ENCODE peak calls at places on chromosomes 12 and 14, in four cellular contexts. One of them, this sample, is unnamed.

GRCh38 chr12:124506145-124506831 is 61.1 kb downstream of the NCOR2 start:
- DNase-seq in HepG2: no peak
- DNase-seq in K562: peak
- DNase-seq in GM12878: no peak
- DNase-seq in this sample: no peak

GRCh38 chr14:101027291-101027690 is 123.8 kb upstream of the RTL1 start:
- DNase-seq in HepG2: no peak
- DNase-seq in K562: no peak
- DNase-seq in GM12878: no peak
- DNase-seq in this sample: no peak

GRCh38 chr12:124032265-124032886 is 59.4 kb downstream of the ZNF664 start:
- DNase-seq in HepG2: peak
- DNase-seq in K562: peak
- DNase-seq in GM12878: no peak
- DNase-seq in this sample: peak

GRCh38 chr12:116164263-116164817 is 113.2 kb downstream of the MED13L start:
- DNase-seq in HepG2: no peak
- DNase-seq in K562: peak
- DNase-seq in GM12878: no peak
- DNase-seq in this sample: no peak

GRCh38 chr12:79451988-79452387 is 238.8 kb downstream of the PAWR start:
- DNase-seq in HepG2: peak
- DNase-seq in K562: no peak
- DNase-seq in GM12878: no peak
- DNase-seq in this sample: no peak

GRCh38 chr12:52363111-52363679 is 4.1 kb downstream of the KRT85 start:
- DNase-seq in HepG2: no peak
- DNase-seq in K562: no peak
- DNase-seq in GM12878: no peak
- DNase-seq in this sample: no peak

GRCh38 chr14:79325071-79325470 is 886.2 kb downstream of the DIO2 start:
- DNase-seq in HepG2: no peak
- DNase-seq in K562: no peak
- DNase-seq in GM12878: no peak
- DNase-seq in this sample: no peak

GRCh38 chr12:122908915-122909314 is 13.0 kb upstream of the VPS37B start:
- DNase-seq in HepG2: no peak
- DNase-seq in K562: no peak
- DNase-seq in GM12878: no peak
- DNase-seq in this sample: no peak

GRCh38 chr12:95944108-95944704 is 1.1 kb downstream of the AMDHD1 start:
- DNase-seq in HepG2: no peak
- DNase-seq in K562: no peak
- DNase-seq in GM12878: no peak
- DNase-seq in this sample: no peak

GRCh38 chr14:55125403-55125802 is 3.6 kb upstream of the LGALS3 start:
- DNase-seq in HepG2: no peak
- DNase-seq in K562: no peak
- DNase-seq in GM12878: no peak
- DNase-seq in this sample: no peak

GRCh38 chr12:120496353-120497340 is 734 bp downstream of the DYNLL1 start:
- DNase-seq in HepG2: no peak
- DNase-seq in K562: peak
- DNase-seq in GM12878: no peak
- DNase-seq in this sample: peak

GRCh38 chr14:63573579-63573978 is 30.4 kb upstream of the PPP2R5E start:
- DNase-seq in HepG2: no peak
- DNase-seq in K562: no peak
- DNase-seq in GM12878: no peak
- DNase-seq in this sample: no peak

GRCh38 chr12:18752947-18753346 is 15.0 kb downstream of the CAPZA3 start:
- DNase-seq in HepG2: no peak
- DNase-seq in K562: no peak
- DNase-seq in GM12878: no peak
- DNase-seq in this sample: peak

GRCh38 chr12:11875414-11875935 is 195.3 kb upstream of the BCL2L14 start:
- DNase-seq in HepG2: no peak
- DNase-seq in K562: no peak
- DNase-seq in GM12878: no peak
- DNase-seq in this sample: no peak

GRCh38 chr12:50246873-50247612 is 36.3 kb downstream of the LIMA1 start:
- DNase-seq in HepG2: peak
- DNase-seq in K562: peak
- DNase-seq in GM12878: peak
- DNase-seq in this sample: no peak

GRCh38 chr12:31650927-31651326 is 8.6 kb upstream of the ETFBKMT start:
- DNase-seq in HepG2: no peak
- DNase-seq in K562: no peak
- DNase-seq in GM12878: no peak
- DNase-seq in this sample: no peak

GRCh38 chr12:121980211-121980891 is 41.3 kb upstream of the BCL7A start:
- DNase-seq in HepG2: no peak
- DNase-seq in K562: no peak
- DNase-seq in GM12878: peak
- DNase-seq in this sample: no peak

GRCh38 chr14:74980746-74981661 is 21.7 kb upstream of the EIF2B2 start:
- DNase-seq in HepG2: no peak
- DNase-seq in K562: no peak
- DNase-seq in GM12878: no peak
- DNase-seq in this sample: peak

GRCh38 chr12:51419473-51420228 is 5.0 kb upstream of the SLC4A8 start:
- DNase-seq in HepG2: no peak
- DNase-seq in K562: peak
- DNase-seq in GM12878: no peak
- DNase-seq in this sample: peak

GRCh38 chr12:130075497-130076076 is 86.7 kb upstream of the FZD10 start:
- DNase-seq in HepG2: no peak
- DNase-seq in K562: no peak
- DNase-seq in GM12878: no peak
- DNase-seq in this sample: no peak

GRCh38 chr12:100348657-100349454 is 8.0 kb upstream of the SLC17A8 start:
- DNase-seq in HepG2: peak
- DNase-seq in K562: no peak
- DNase-seq in GM12878: no peak
- DNase-seq in this sample: peak

GRCh38 chr12:50764861-50765324 is 992 bp downstream of the ATF1 start:
- DNase-seq in HepG2: peak
- DNase-seq in K562: no peak
- DNase-seq in GM12878: no peak
- DNase-seq in this sample: no peak

GRCh38 chr14:77303417-77304156 is 17.1 kb downstream of the POMT2 start:
- DNase-seq in HepG2: peak
- DNase-seq in K562: peak
- DNase-seq in GM12878: no peak
- DNase-seq in this sample: no peak

GRCh38 chr14:39492267-39492666 is 60.0 kb upstream of the FBXO33 start:
- DNase-seq in HepG2: no peak
- DNase-seq in K562: no peak
- DNase-seq in GM12878: no peak
- DNase-seq in this sample: no peak

GRCh38 chr12:109944975-109945374 is 44.9 kb downstream of the TCHP start:
- DNase-seq in HepG2: peak
- DNase-seq in K562: no peak
- DNase-seq in GM12878: no peak
- DNase-seq in this sample: peak

GRCh38 chr14:69288001-69288771 is 28.2 kb downstream of the GALNT16 start:
- DNase-seq in HepG2: peak
- DNase-seq in K562: no peak
- DNase-seq in GM12878: no peak
- DNase-seq in this sample: peak

GRCh38 chr12:93978553-93978952 is 169.8 kb upstream of the PLXNC1 start:
- DNase-seq in HepG2: no peak
- DNase-seq in K562: no peak
- DNase-seq in GM12878: no peak
- DNase-seq in this sample: no peak

GRCh38 chr12:124617615-124618014 is 50.2 kb upstream of the NCOR2 start:
- DNase-seq in HepG2: no peak
- DNase-seq in K562: peak
- DNase-seq in GM12878: no peak
- DNase-seq in this sample: no peak

GRCh38 chr12:54033980-54034783 is 1.3 kb downstream of the HOXC5 start:
- DNase-seq in HepG2: no peak
- DNase-seq in K562: no peak
- DNase-seq in GM12878: no peak
- DNase-seq in this sample: peak

GRCh38 chr12:102659200-102659911 is 179.0 kb upstream of the IGF1 start:
- DNase-seq in HepG2: no peak
- DNase-seq in K562: no peak
- DNase-seq in GM12878: no peak
- DNase-seq in this sample: peak
- TF ChIP-seq JUNB in HepG2: no peak
- TF ChIP-seq JUNB in K562: no peak
- TF ChIP-seq JUNB in GM12878: no peak
- TF ChIP-seq JUNB in this sample: no peak

GRCh38 chr14:60313093-60313492 is 64.1 kb downstream of the PPM1A start:
- DNase-seq in HepG2: no peak
- DNase-seq in K562: no peak
- DNase-seq in GM12878: no peak
- DNase-seq in this sample: no peak

GRCh38 chr14:60311417-60311816 is 62.4 kb downstream of the PPM1A start:
- DNase-seq in HepG2: no peak
- DNase-seq in K562: no peak
- DNase-seq in GM12878: no peak
- DNase-seq in this sample: no peak

GRCh38 chr14:60317609-60318008 is 68.6 kb downstream of the PPM1A start:
- DNase-seq in HepG2: no peak
- DNase-seq in K562: no peak
- DNase-seq in GM12878: no peak
- DNase-seq in this sample: peak

GRCh38 chr14:60315591-60315990 is 66.6 kb downstream of the PPM1A start:
- DNase-seq in HepG2: no peak
- DNase-seq in K562: no peak
- DNase-seq in GM12878: no peak
- DNase-seq in this sample: no peak

DNA sequence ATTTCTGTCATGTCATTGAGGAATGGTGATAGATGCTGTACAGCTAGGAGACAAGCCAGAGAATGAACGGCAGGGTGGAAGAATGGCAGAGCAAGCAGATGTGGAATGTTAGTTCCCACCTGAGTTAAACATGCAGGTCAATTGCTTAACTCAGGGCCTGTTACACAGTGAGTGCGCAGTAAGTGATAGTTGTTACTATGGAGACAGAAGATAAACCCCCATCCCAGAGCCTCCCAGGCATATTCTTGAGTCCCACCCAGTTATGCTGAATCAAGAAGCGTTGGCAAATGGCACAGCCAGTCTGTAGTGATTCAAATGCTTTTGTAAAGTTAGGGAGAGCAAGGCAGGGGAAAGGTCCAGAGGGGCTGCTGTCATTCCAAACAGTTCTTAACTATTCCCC is 66.2 kb downstream of the PPM1A start:
- DNase-seq in HepG2: no peak
- DNase-seq in K562: no peak
- DNase-seq in GM12878: no peak
- DNase-seq in this sample: no peak
- TF ChIP-seq EZH2 in HepG2: no peak
- TF ChIP-seq EZH2 in K562: no peak
- TF ChIP-seq EZH2 in GM12878: no peak
- TF ChIP-seq EZH2 in this sample: no peak

GRCh38 chr12:7162691-7163114 is 26.8 kb upstream of the PEX5 start:
- DNase-seq in HepG2: peak
- DNase-seq in K562: peak
- DNase-seq in GM12878: no peak
- DNase-seq in this sample: peak
- TF ChIP-seq JUNB in HepG2: no peak
- TF ChIP-seq JUNB in K562: no peak
- TF ChIP-seq JUNB in GM12878: no peak
- TF ChIP-seq JUNB in this sample: no peak

GRCh38 chr14:66119805-66120204 is 366.4 kb upstream of the CCDC196 start:
- DNase-seq in HepG2: no peak
- DNase-seq in K562: no peak
- DNase-seq in GM12878: no peak
- DNase-seq in this sample: no peak
- TF ChIP-seq EZH2 in HepG2: no peak
- TF ChIP-seq EZH2 in K562: no peak
- TF ChIP-seq EZH2 in GM12878: no peak
- TF ChIP-seq EZH2 in this sample: no peak

GRCh38 chr14:106317593-106317992 is 791.2 kb downstream of the TMEM121 start:
- DNase-seq in HepG2: no peak
- DNase-seq in K562: no peak
- DNase-seq in GM12878: no peak
- DNase-seq in this sample: no peak
- TF ChIP-seq JUNB in HepG2: no peak
- TF ChIP-seq JUNB in K562: no peak
- TF ChIP-seq JUNB in GM12878: no peak
- TF ChIP-seq JUNB in this sample: no peak

DNA sequence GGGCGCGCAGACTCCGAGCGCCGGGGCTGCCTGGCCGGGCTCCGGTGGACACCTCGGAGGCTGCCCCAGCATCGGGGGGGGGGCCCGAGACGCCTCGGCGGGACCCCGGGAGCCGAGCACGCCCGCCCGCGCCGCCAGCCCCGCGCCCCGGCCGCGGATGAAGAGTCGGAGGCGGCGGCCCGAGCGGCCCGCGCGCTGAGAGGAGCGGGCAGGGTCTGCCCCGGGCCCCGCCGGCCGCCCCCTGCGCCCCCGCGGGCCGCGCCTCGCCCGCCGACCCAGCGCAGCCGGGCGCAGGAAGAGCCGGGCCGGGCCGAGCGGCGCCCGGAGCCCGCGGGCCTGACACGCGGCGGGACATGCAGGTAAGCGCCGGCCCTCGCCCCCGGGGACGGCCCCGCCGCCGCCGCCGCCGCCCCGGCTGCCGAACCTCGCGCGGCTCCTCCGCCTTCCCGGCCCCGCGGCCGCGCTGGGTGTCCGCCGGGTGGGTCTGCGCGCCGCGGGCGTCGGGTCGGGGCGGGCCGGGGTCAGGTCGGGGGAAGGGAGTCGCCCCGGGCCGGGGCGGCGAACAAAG is 63.7 kb downstream of the FBXL14 start:
- DNase-seq in HepG2: no peak
- DNase-seq in K562: peak
- DNase-seq in GM12878: no peak
- DNase-seq in this sample: peak
- TF ChIP-seq EZH2 in HepG2: no peak
- TF ChIP-seq EZH2 in K562: no peak
- TF ChIP-seq EZH2 in GM12878: no peak
- TF ChIP-seq EZH2 in this sample: no peak

GRCh38 chr14:42665083-42665482 is 1058.4 kb downstream of the LRFN5 start:
- DNase-seq in HepG2: no peak
- DNase-seq in K562: no peak
- DNase-seq in GM12878: no peak
- DNase-seq in this sample: no peak
- TF ChIP-seq JUNB in HepG2: no peak
- TF ChIP-seq JUNB in K562: no peak
- TF ChIP-seq JUNB in GM12878: no peak
- TF ChIP-seq JUNB in this sample: no peak

This sample was measured in GM23338.